ENCODE peak calls at places on chromosomes 2 and 18, in nine cellular contexts. S, M, E, O, W, R, A, B and V are unnamed samples.

GRCh38 chr2:8009010-8009597 is 672.8 kb upstream of the ID2 start:
- DNase-seq in S (no peak), M (no peak), E (no peak), O (no peak), W (no peak), R (peak), A (no peak), B (no peak), V (no peak)

GRCh38 chr2:96928277-96928781 is 58.1 kb downstream of the FAM178B start:
- DNase-seq in S (no peak), M (no peak), E (no peak), O (no peak), W (no peak), R (no peak), A (no peak), B (no peak), V (no peak)

GRCh38 chr2:43018179-43019024 is 208.0 kb downstream of the ZFP36L2 start:
- DNase-seq in S (no peak), M (no peak), E (no peak), O (no peak), W (no peak), R (peak), A (no peak), B (peak), V (peak)

GRCh38 chr2:232350804-232351685 is 27.5 kb upstream of the ALPP start:
- DNase-seq in S (no peak), M (no peak), E (no peak), O (no peak), W (no peak), R (no peak), A (no peak), B (no peak), V (no peak)

GRCh38 chr18:65750421-65751144 is at the start of gene CDH7:
- DNase-seq in S (no peak), M (no peak), E (no peak), O (no peak), W (no peak), R (no peak), A (no peak), B (no peak), V (no peak)

GRCh38 chr2:216379955-216380354 is 7.7 kb upstream of the MARCHF4 start:
- DNase-seq in S (no peak), M (no peak), E (no peak), O (no peak), W (no peak), R (no peak), A (no peak), B (no peak), V (no peak)

GRCh38 chr18:23703987-23704384 is 14.7 kb downstream of the LAMA3 start:
- DNase-seq in S (no peak), M (no peak), E (no peak), O (no peak), W (no peak), R (no peak), A (no peak), B (no peak), V (no peak)

GRCh38 chr2:169090133-169090820 is 20.9 kb downstream of the DHRS9 start:
- DNase-seq in S (no peak), M (no peak), E (no peak), O (no peak), W (no peak), R (no peak), A (no peak), B (no peak), V (no peak)

GRCh38 chr18:47480166-47480565 is 228.7 kb upstream of the SKOR2 start:
- DNase-seq in S (no peak), M (no peak), E (no peak), O (no peak), W (no peak), R (no peak), A (no peak), B (no peak), V (no peak)

GRCh38 chr2:42547446-42548295 is 20.8 kb upstream of the MTA3 start:
- DNase-seq in S (no peak), M (no peak), E (no peak), O (no peak), W (no peak), R (no peak), A (no peak), B (no peak), V (no peak)